ENCODE peak calls at places on chromosomes 16 and 17, in four cellular contexts. A is NCI-H460; B is left ventricle myocardium inferior; O is stimulated activated CD4-positive, alpha-beta T cell treated with anti-CD3 and anti-CD28 coated beads, Interleukin-12 subunit alpha, Interleukin-12 subunit beta, amount 100 ng/mL, for 4 hours. V is an unnamed sample.

GRCh38 chr17:2089021-2089422 is 34.1 kb downstream of the HIC1 start:
- DNase-seq in A (no peak), B (no peak), O (no peak), V (no peak)

GRCh38 chr17:14818469-14818868 is 446.7 kb downstream of the PMP22 start:
- DNase-seq in A (no peak), B (no peak), O (no peak), V (no peak)

GRCh38 chr16:11370084-11370931 is 25.0 kb downstream of the RMI2 start:
- DNase-seq in O (no peak), A (no peak), B (no peak), V (no peak)

GRCh38 chr17:60534613-60535157 is 8.6 kb upstream of the APPBP2 start:
- DNase-seq in B (no peak), A (no peak), O (no peak), V (no peak)

GRCh38 chr17:4498461-4499397 is at the start of gene SPNS2:
- DNase-seq in A (peak), O (peak), B (peak), V (peak)

GRCh38 chr16:14672403-14672971 is 21.6 kb downstream of the PLA2G10 start:
- DNase-seq in A (no peak), O (no peak), B (no peak), V (no peak)

GRCh38 chr17:80888276-80889160 is 103.1 kb upstream of the CHMP6 start:
- DNase-seq in B (peak), O (no peak), A (no peak), V (no peak)

GRCh38 chr16:73672135-73672534 is 624.2 kb upstream of the ZFHX3 start:
- DNase-seq in A (no peak), B (no peak), O (no peak), V (no peak)

GRCh38 chr17:8955560-8955959 is 9.9 kb downstream of the PIK3R5 start:
- DNase-seq in B (no peak), A (no peak), O (no peak), V (no peak)

GRCh38 chr17:40482722-40483121 is 18.7 kb downstream of the TNS4 start:
- DNase-seq in O (no peak), B (no peak), A (no peak), V (no peak)

GRCh38 chr17:2436516-2436915 is 35.7 kb upstream of the MNT start:
- DNase-seq in B (no peak), A (no peak), O (no peak), V (no peak)